ENCODE peak calls at places on chromosomes 2 and 18, in seven cellular contexts. One of them, this sample, is unnamed.

GRCh38 chr2:199988176-199988575 is 32.8 kb downstream of the MAIP1 start:
- ATAC-seq in activated B cell treated with CpG ODN at 0.5 μM for 24 hours: no peak
- ATAC-seq in effector memory CD8-positive, alpha-beta T cell: no peak
- ATAC-seq in central memory CD8-positive, alpha-beta T cell: no peak
- ATAC-seq in Panc1: no peak
- ATAC-seq in RWPE2: no peak
- ATAC-seq in body of pancreas: no peak
- ATAC-seq in this sample: no peak

GRCh38 chr2:37711831-37712230 is 40.4 kb upstream of the CDC42EP3 start:
- ATAC-seq in effector memory CD8-positive, alpha-beta T cell: no peak
- ATAC-seq in central memory CD8-positive, alpha-beta T cell: no peak
- ATAC-seq in activated B cell treated with CpG ODN at 0.5 μM for 24 hours: no peak
- ATAC-seq in RWPE2: peak
- ATAC-seq in Panc1: no peak
- ATAC-seq in body of pancreas: no peak
- ATAC-seq in this sample: no peak

GRCh38 chr2:227366861-227367800 is 12.0 kb downstream of the TM4SF20 start:
- ATAC-seq in Panc1: peak
- ATAC-seq in central memory CD8-positive, alpha-beta T cell: no peak
- ATAC-seq in activated B cell treated with CpG ODN at 0.5 μM for 24 hours: no peak
- ATAC-seq in RWPE2: peak
- ATAC-seq in body of pancreas: no peak
- ATAC-seq in effector memory CD8-positive, alpha-beta T cell: no peak
- ATAC-seq in this sample: no peak

GRCh38 chr2:230849633-230850357 is 14.9 kb upstream of the ITM2C start:
- ATAC-seq in body of pancreas: peak
- ATAC-seq in effector memory CD8-positive, alpha-beta T cell: peak
- ATAC-seq in Panc1: no peak
- ATAC-seq in central memory CD8-positive, alpha-beta T cell: no peak
- ATAC-seq in RWPE2: peak
- ATAC-seq in activated B cell treated with CpG ODN at 0.5 μM for 24 hours: peak
- ATAC-seq in this sample: peak

GRCh38 chr2:199488772-199489400 is 31.1 kb upstream of the SATB2 start:
- ATAC-seq in body of pancreas: peak
- ATAC-seq in effector memory CD8-positive, alpha-beta T cell: no peak
- ATAC-seq in central memory CD8-positive, alpha-beta T cell: no peak
- ATAC-seq in activated B cell treated with CpG ODN at 0.5 μM for 24 hours: no peak
- ATAC-seq in RWPE2: no peak
- ATAC-seq in Panc1: no peak
- ATAC-seq in this sample: peak

GRCh38 chr2:73232471-73233153 is 427 bp downstream of the PRADC1 start:
- ATAC-seq in central memory CD8-positive, alpha-beta T cell: no peak
- ATAC-seq in effector memory CD8-positive, alpha-beta T cell: no peak
- ATAC-seq in RWPE2: no peak
- ATAC-seq in body of pancreas: no peak
- ATAC-seq in activated B cell treated with CpG ODN at 0.5 μM for 24 hours: no peak
- ATAC-seq in Panc1: peak
- ATAC-seq in this sample: peak

GRCh38 chr18:28071199-28071598 is 105.7 kb downstream of the CDH2 start:
- ATAC-seq in Panc1: no peak
- ATAC-seq in effector memory CD8-positive, alpha-beta T cell: no peak
- ATAC-seq in central memory CD8-positive, alpha-beta T cell: no peak
- ATAC-seq in activated B cell treated with CpG ODN at 0.5 μM for 24 hours: no peak
- ATAC-seq in body of pancreas: no peak
- ATAC-seq in RWPE2: no peak
- ATAC-seq in this sample: no peak

GRCh38 chr2:241866896-241867631 is 2.5 kb upstream of the RTP5 start:
- ATAC-seq in RWPE2: peak
- ATAC-seq in body of pancreas: no peak
- ATAC-seq in activated B cell treated with CpG ODN at 0.5 μM for 24 hours: no peak
- ATAC-seq in central memory CD8-positive, alpha-beta T cell: no peak
- ATAC-seq in Panc1: peak
- ATAC-seq in effector memory CD8-positive, alpha-beta T cell: no peak
- ATAC-seq in this sample: no peak

GRCh38 chr2:160087854-160088745 is 25.7 kb upstream of the PLA2R1 start:
- ATAC-seq in body of pancreas: no peak
- ATAC-seq in RWPE2: no peak
- ATAC-seq in central memory CD8-positive, alpha-beta T cell: no peak
- ATAC-seq in Panc1: peak
- ATAC-seq in effector memory CD8-positive, alpha-beta T cell: no peak
- ATAC-seq in activated B cell treated with CpG ODN at 0.5 μM for 24 hours: no peak
- ATAC-seq in this sample: peak

GRCh38 chr2:85134255-85135065 is 1.3 kb downstream of the TCF7L1 start:
- ATAC-seq in central memory CD8-positive, alpha-beta T cell: no peak
- ATAC-seq in activated B cell treated with CpG ODN at 0.5 μM for 24 hours: no peak
- ATAC-seq in RWPE2: peak
- ATAC-seq in effector memory CD8-positive, alpha-beta T cell: no peak
- ATAC-seq in Panc1: no peak
- ATAC-seq in body of pancreas: no peak
- ATAC-seq in this sample: peak

GRCh38 chr2:209495855-209496585 is 72.2 kb downstream of the MAP2 start:
- ATAC-seq in effector memory CD8-positive, alpha-beta T cell: no peak
- ATAC-seq in Panc1: peak
- ATAC-seq in RWPE2: peak
- ATAC-seq in body of pancreas: peak
- ATAC-seq in activated B cell treated with CpG ODN at 0.5 μM for 24 hours: no peak
- ATAC-seq in central memory CD8-positive, alpha-beta T cell: no peak
- ATAC-seq in this sample: peak

GRCh38 chr2:157256621-157257020 is 884 bp upstream of the GALNT5 start:
- ATAC-seq in RWPE2: no peak
- ATAC-seq in central memory CD8-positive, alpha-beta T cell: no peak
- ATAC-seq in activated B cell treated with CpG ODN at 0.5 μM for 24 hours: no peak
- ATAC-seq in effector memory CD8-positive, alpha-beta T cell: no peak
- ATAC-seq in body of pancreas: no peak
- ATAC-seq in Panc1: no peak
- ATAC-seq in this sample: peak

GRCh38 chr2:145930318-145930717 is 1410.4 kb upstream of the ZEB2 start:
- ATAC-seq in central memory CD8-positive, alpha-beta T cell: no peak
- ATAC-seq in RWPE2: no peak
- ATAC-seq in effector memory CD8-positive, alpha-beta T cell: no peak
- ATAC-seq in body of pancreas: no peak
- ATAC-seq in Panc1: no peak
- ATAC-seq in activated B cell treated with CpG ODN at 0.5 μM for 24 hours: no peak
- ATAC-seq in this sample: no peak

GRCh38 chr18:65750421-65751144 is at the start of gene CDH7:
- ATAC-seq in Panc1: no peak
- ATAC-seq in central memory CD8-positive, alpha-beta T cell: no peak
- ATAC-seq in RWPE2: peak
- ATAC-seq in body of pancreas: no peak
- ATAC-seq in activated B cell treated with CpG ODN at 0.5 μM for 24 hours: no peak
- ATAC-seq in effector memory CD8-positive, alpha-beta T cell: no peak
- ATAC-seq in this sample: no peak

GRCh38 chr2:159208449-159208848 is 78.1 kb downstream of the WDSUB1 start:
- ATAC-seq in activated B cell treated with CpG ODN at 0.5 μM for 24 hours: no peak
- ATAC-seq in body of pancreas: no peak
- ATAC-seq in RWPE2: no peak
- ATAC-seq in effector memory CD8-positive, alpha-beta T cell: no peak
- ATAC-seq in Panc1: no peak
- ATAC-seq in central memory CD8-positive, alpha-beta T cell: no peak
- ATAC-seq in this sample: no peak

GRCh38 chr2:164757934-164758695 is 83.5 kb downstream of the COBLL1 start:
- ATAC-seq in activated B cell treated with CpG ODN at 0.5 μM for 24 hours: no peak
- ATAC-seq in central memory CD8-positive, alpha-beta T cell: no peak
- ATAC-seq in effector memory CD8-positive, alpha-beta T cell: no peak
- ATAC-seq in RWPE2: peak
- ATAC-seq in body of pancreas: peak
- ATAC-seq in Panc1: no peak
- ATAC-seq in this sample: no peak

GRCh38 chr18:45416168-45416567 is 199.1 kb upstream of the SLC14A2 start:
- ATAC-seq in effector memory CD8-positive, alpha-beta T cell: no peak
- ATAC-seq in central memory CD8-positive, alpha-beta T cell: no peak
- ATAC-seq in RWPE2: no peak
- ATAC-seq in activated B cell treated with CpG ODN at 0.5 μM for 24 hours: no peak
- ATAC-seq in body of pancreas: peak
- ATAC-seq in Panc1: no peak
- ATAC-seq in this sample: no peak

GRCh38 chr18:4299395-4299794 is 155.7 kb downstream of the DLGAP1 start:
- ATAC-seq in RWPE2: no peak
- ATAC-seq in central memory CD8-positive, alpha-beta T cell: no peak
- ATAC-seq in body of pancreas: no peak
- ATAC-seq in Panc1: no peak
- ATAC-seq in effector memory CD8-positive, alpha-beta T cell: no peak
- ATAC-seq in activated B cell treated with CpG ODN at 0.5 μM for 24 hours: no peak
- ATAC-seq in this sample: no peak

GRCh38 chr2:239937866-239938640 is 87.1 kb downstream of the NDUFA10 start:
- ATAC-seq in Panc1: no peak
- ATAC-seq in RWPE2: no peak
- ATAC-seq in activated B cell treated with CpG ODN at 0.5 μM for 24 hours: no peak
- ATAC-seq in effector memory CD8-positive, alpha-beta T cell: no peak
- ATAC-seq in body of pancreas: no peak
- ATAC-seq in central memory CD8-positive, alpha-beta T cell: no peak
- ATAC-seq in this sample: no peak

GRCh38 chr2:132991464-132992045 is 321.6 kb upstream of the LYPD1 start:
- ATAC-seq in activated B cell treated with CpG ODN at 0.5 μM for 24 hours: no peak
- ATAC-seq in Panc1: no peak
- ATAC-seq in central memory CD8-positive, alpha-beta T cell: no peak
- ATAC-seq in body of pancreas: peak
- ATAC-seq in effector memory CD8-positive, alpha-beta T cell: no peak
- ATAC-seq in RWPE2: no peak
- ATAC-seq in this sample: peak

GRCh38 chr2:75142081-75142480 is 57.2 kb downstream of the TACR1 start:
- ATAC-seq in body of pancreas: no peak
- ATAC-seq in RWPE2: no peak
- ATAC-seq in activated B cell treated with CpG ODN at 0.5 μM for 24 hours: no peak
- ATAC-seq in central memory CD8-positive, alpha-beta T cell: no peak
- ATAC-seq in effector memory CD8-positive, alpha-beta T cell: no peak
- ATAC-seq in Panc1: no peak
- ATAC-seq in this sample: no peak

GRCh38 chr2:162011718-162012564 is 62.1 kb downstream of the DPP4 start:
- ATAC-seq in effector memory CD8-positive, alpha-beta T cell: peak
- ATAC-seq in central memory CD8-positive, alpha-beta T cell: peak
- ATAC-seq in Panc1: no peak
- ATAC-seq in RWPE2: no peak
- ATAC-seq in activated B cell treated with CpG ODN at 0.5 μM for 24 hours: no peak
- ATAC-seq in body of pancreas: no peak
- ATAC-seq in this sample: no peak

GRCh38 chr2:45610281-45611019 is 617 bp downstream of the SRBD1 start:
- ATAC-seq in Panc1: peak
- ATAC-seq in RWPE2: peak
- ATAC-seq in activated B cell treated with CpG ODN at 0.5 μM for 24 hours: peak
- ATAC-seq in body of pancreas: peak
- ATAC-seq in central memory CD8-positive, alpha-beta T cell: peak
- ATAC-seq in effector memory CD8-positive, alpha-beta T cell: peak
- ATAC-seq in this sample: peak

GRCh38 chr2:228777855-228778355 is 493.2 kb downstream of the PID1 start:
- ATAC-seq in activated B cell treated with CpG ODN at 0.5 μM for 24 hours: no peak
- ATAC-seq in body of pancreas: no peak
- ATAC-seq in effector memory CD8-positive, alpha-beta T cell: no peak
- ATAC-seq in RWPE2: no peak
- ATAC-seq in Panc1: no peak
- ATAC-seq in central memory CD8-positive, alpha-beta T cell: no peak
- ATAC-seq in this sample: no peak

GRCh38 chr2:157466764-157467163 is 22.9 kb upstream of the CYTIP start:
- ATAC-seq in body of pancreas: no peak
- ATAC-seq in RWPE2: no peak
- ATAC-seq in central memory CD8-positive, alpha-beta T cell: no peak
- ATAC-seq in Panc1: no peak
- ATAC-seq in activated B cell treated with CpG ODN at 0.5 μM for 24 hours: no peak
- ATAC-seq in effector memory CD8-positive, alpha-beta T cell: no peak
- ATAC-seq in this sample: no peak

GRCh38 chr18:69257861-69258458 is 142.7 kb upstream of the DOK6 start:
- ATAC-seq in activated B cell treated with CpG ODN at 0.5 μM for 24 hours: no peak
- ATAC-seq in RWPE2: peak
- ATAC-seq in effector memory CD8-positive, alpha-beta T cell: no peak
- ATAC-seq in Panc1: no peak
- ATAC-seq in body of pancreas: peak
- ATAC-seq in central memory CD8-positive, alpha-beta T cell: no peak
- ATAC-seq in this sample: peak

GRCh38 chr2:46964835-46965560 is 49.4 kb upstream of the MCFD2 start:
- ATAC-seq in effector memory CD8-positive, alpha-beta T cell: no peak
- ATAC-seq in body of pancreas: no peak
- ATAC-seq in RWPE2: peak
- ATAC-seq in Panc1: no peak
- ATAC-seq in activated B cell treated with CpG ODN at 0.5 μM for 24 hours: no peak
- ATAC-seq in central memory CD8-positive, alpha-beta T cell: no peak
- ATAC-seq in this sample: no peak

GRCh38 chr2:63855418-63856301 is 14.0 kb downstream of the UGP2 start:
- ATAC-seq in RWPE2: no peak
- ATAC-seq in activated B cell treated with CpG ODN at 0.5 μM for 24 hours: no peak
- ATAC-seq in effector memory CD8-positive, alpha-beta T cell: no peak
- ATAC-seq in Panc1: no peak
- ATAC-seq in central memory CD8-positive, alpha-beta T cell: no peak
- ATAC-seq in body of pancreas: no peak
- ATAC-seq in this sample: no peak

GRCh38 chr2:160345102-160345501 is 145.0 kb upstream of the ITGB6 start:
- ATAC-seq in central memory CD8-positive, alpha-beta T cell: no peak
- ATAC-seq in RWPE2: no peak
- ATAC-seq in activated B cell treated with CpG ODN at 0.5 μM for 24 hours: no peak
- ATAC-seq in body of pancreas: no peak
- ATAC-seq in Panc1: no peak
- ATAC-seq in effector memory CD8-positive, alpha-beta T cell: peak
- ATAC-seq in this sample: no peak

GRCh38 chr2:232551289-232551688 is 800 bp downstream of the EIF4E2 start:
- ATAC-seq in Panc1: no peak
- ATAC-seq in RWPE2: no peak
- ATAC-seq in effector memory CD8-positive, alpha-beta T cell: no peak
- ATAC-seq in body of pancreas: no peak
- ATAC-seq in activated B cell treated with CpG ODN at 0.5 μM for 24 hours: no peak
- ATAC-seq in central memory CD8-positive, alpha-beta T cell: no peak
- ATAC-seq in this sample: no peak

GRCh38 chr2:130963849-130964793 is 127.4 kb downstream of the ARHGEF4 start:
- ATAC-seq in activated B cell treated with CpG ODN at 0.5 μM for 24 hours: no peak
- ATAC-seq in central memory CD8-positive, alpha-beta T cell: no peak
- ATAC-seq in body of pancreas: no peak
- ATAC-seq in Panc1: no peak
- ATAC-seq in RWPE2: peak
- ATAC-seq in effector memory CD8-positive, alpha-beta T cell: no peak
- ATAC-seq in this sample: peak

GRCh38 chr2:42787788-42788477 is 4.5 kb downstream of the HAAO start:
- ATAC-seq in RWPE2: no peak
- ATAC-seq in central memory CD8-positive, alpha-beta T cell: no peak
- ATAC-seq in body of pancreas: no peak
- ATAC-seq in effector memory CD8-positive, alpha-beta T cell: no peak
- ATAC-seq in activated B cell treated with CpG ODN at 0.5 μM for 24 hours: no peak
- ATAC-seq in Panc1: no peak
- ATAC-seq in this sample: no peak

GRCh38 chr2:72111061-72111460 is 36.6 kb downstream of the CYP26B1 start:
- ATAC-seq in RWPE2: no peak
- ATAC-seq in body of pancreas: no peak
- ATAC-seq in activated B cell treated with CpG ODN at 0.5 μM for 24 hours: no peak
- ATAC-seq in Panc1: no peak
- ATAC-seq in central memory CD8-positive, alpha-beta T cell: no peak
- ATAC-seq in effector memory CD8-positive, alpha-beta T cell: no peak
- ATAC-seq in this sample: no peak

GRCh38 chr2:28981620-28982371 is 698 bp downstream of the TOGARAM2 start:
- ATAC-seq in Panc1: peak
- ATAC-seq in central memory CD8-positive, alpha-beta T cell: no peak
- ATAC-seq in activated B cell treated with CpG ODN at 0.5 μM for 24 hours: no peak
- ATAC-seq in RWPE2: no peak
- ATAC-seq in effector memory CD8-positive, alpha-beta T cell: no peak
- ATAC-seq in body of pancreas: no peak
- ATAC-seq in this sample: no peak

GRCh38 chr18:55552498-55553189 is 35.3 kb downstream of the TCF4 start:
- ATAC-seq in central memory CD8-positive, alpha-beta T cell: no peak
- ATAC-seq in body of pancreas: no peak
- ATAC-seq in effector memory CD8-positive, alpha-beta T cell: no peak
- ATAC-seq in RWPE2: no peak
- ATAC-seq in activated B cell treated with CpG ODN at 0.5 μM for 24 hours: peak
- ATAC-seq in Panc1: no peak
- ATAC-seq in this sample: no peak

GRCh38 chr18:8949206-8949605 is 153.3 kb upstream of the NDUFV2 start:
- ATAC-seq in central memory CD8-positive, alpha-beta T cell: no peak
- ATAC-seq in Panc1: no peak
- ATAC-seq in activated B cell treated with CpG ODN at 0.5 μM for 24 hours: no peak
- ATAC-seq in body of pancreas: no peak
- ATAC-seq in RWPE2: peak
- ATAC-seq in effector memory CD8-positive, alpha-beta T cell: no peak
- ATAC-seq in this sample: no peak

GRCh38 chr2:47799210-47799609 is 16.3 kb downstream of the MSH6 start:
- ATAC-seq in RWPE2: no peak
- ATAC-seq in activated B cell treated with CpG ODN at 0.5 μM for 24 hours: no peak
- ATAC-seq in Panc1: peak
- ATAC-seq in body of pancreas: no peak
- ATAC-seq in effector memory CD8-positive, alpha-beta T cell: no peak
- ATAC-seq in central memory CD8-positive, alpha-beta T cell: no peak
- ATAC-seq in this sample: no peak

GRCh38 chr2:232761301-232761907 is 15.0 kb downstream of the KCNJ13 start:
- ATAC-seq in central memory CD8-positive, alpha-beta T cell: no peak
- ATAC-seq in activated B cell treated with CpG ODN at 0.5 μM for 24 hours: peak
- ATAC-seq in RWPE2: peak
- ATAC-seq in Panc1: peak
- ATAC-seq in effector memory CD8-positive, alpha-beta T cell: peak
- ATAC-seq in body of pancreas: no peak
- ATAC-seq in this sample: peak

This sample was measured in esophagus mucosa.